ENCODE peak calls at places on chromosomes 16 and 17, in five cellular contexts. U is GM03348, V is HS-5, C is amniotic stem cell, B is caudate nucleus. G is an unnamed sample.
A peak's percentile ranks its signal among the peaks of the same experiment; 100 is the strongest.

GRCh38 chr17:75308732-75309629 is 19.7 kb upstream of the SLC25A19 start:
- DNase-seq in B (no peak), C (no peak), U (no peak), V (no peak), G (no peak)

GRCh38 chr17:37701424-37702020 is 43.3 kb downstream of the HNF1B start:
- DNase-seq in V (no peak), B (no peak), U (peak; percentile 57), C (no peak), G (no peak)

GRCh38 chr17:78127888-78128615 is 503 bp downstream of the TMC6 start:
- DNase-seq in B (no peak), U (peak; percentile 46), V (no peak), C (no peak), G (peak; percentile 68)

GRCh38 chr17:48544356-48545021 is 420 bp downstream of the HOXB2 start:
- DNase-seq in B (no peak), V (no peak), C (no peak), U (peak; percentile 90), G (peak; percentile 80)

GRCh38 chr16:27446721-27447120 is 44.7 kb downstream of the IL21R start:
- DNase-seq in B (no peak), C (no peak), V (no peak), U (no peak), G (no peak)

GRCh38 chr16:87464691-87465300 is 28.0 kb downstream of the ZCCHC14 start:
- DNase-seq in V (peak; percentile 45), U (peak; percentile 85), C (peak; percentile 83), B (no peak), G (no peak)

GRCh38 chr17:43994272-43995149 is 9.9 kb upstream of the NAGS start:
- DNase-seq in C (peak; percentile 24), B (no peak), U (peak; percentile 91), V (no peak), G (peak; percentile 84)

GRCh38 chr16:15779664-15780351 is 77.0 kb downstream of the MYH11 start:
- DNase-seq in C (no peak), U (no peak), V (no peak), B (no peak), G (no peak)

GRCh38 chr17:45440161-45440859 is 7.6 kb upstream of the ARHGAP27 start:
- DNase-seq in B (no peak), C (no peak), U (peak; percentile 2), V (no peak), G (no peak)

GRCh38 chr16:3872216-3872895 is 8.2 kb downstream of the CREBBP start:
- DNase-seq in V (no peak), C (no peak), B (no peak), U (no peak), G (no peak)

GRCh38 chr17:6775871-6776405 is at the start of gene FBXO39:
- DNase-seq in B (no peak), V (no peak), U (peak; percentile 47), C (no peak), G (peak; percentile 60)

GRCh38 chr16:81403601-81404391 is 40.8 kb upstream of the CMIP start:
- DNase-seq in V (no peak), C (peak; percentile 30), U (peak; percentile 93), B (peak; percentile 31), G (peak; percentile 96)

GRCh38 chr16:27921134-27921533 is 142.4 kb downstream of the GSG1L start:
- DNase-seq in C (no peak), B (no peak), V (no peak), U (no peak), G (no peak)

GRCh38 chr17:50331085-50331791 is 14.7 kb upstream of the XYLT2 start:
- DNase-seq in B (no peak), V (peak; percentile 80), C (peak; percentile 10), U (peak; percentile 73), G (no peak)

GRCh38 chr16:58001781-58002410 is 689 bp downstream of the USB1 start:
- DNase-seq in V (no peak), U (no peak), B (no peak), C (no peak), G (no peak)

GRCh38 chr16:58435779-58436178 is 43.5 kb downstream of the GINS3 start:
- DNase-seq in C (no peak), U (no peak), V (no peak), B (no peak), G (no peak)

GRCh38 chr16:2473425-2473926 is 1.5 kb upstream of the TBC1D24 start:
- DNase-seq in C (no peak), B (no peak), V (no peak), U (no peak), G (peak; percentile 67)

GRCh38 chr17:1829189-1829578 is 518 bp downstream of the SMYD4 start:
- DNase-seq in V (no peak), C (no peak), B (no peak), U (no peak), G (no peak)

GRCh38 chr17:4599505-4600281 is 15.4 kb downstream of the SMTNL2 start:
- DNase-seq in U (no peak), C (no peak), V (no peak), B (no peak), G (peak; percentile 77)